ENCODE peak calls at places on chromosomes 16 and 17, in six cellular contexts. J is upper lobe of right lung, C is astrocyte of the spinal cord, D is M059J, H is substantia nigra, P is aorta. Q is an unnamed sample.
A peak's percentile ranks its signal among the peaks of the same experiment; 100 is the strongest.

GRCh38 chr17:72116692-72117469 is 3.9 kb upstream of the SOX9 start:
- DNase-seq in J (no peak), C (peak; percentile 45), D (no peak), H (no peak), P (no peak), Q (peak; percentile 37)

GRCh38 chr16:59698341-59698979 is 964.3 kb upstream of the GOT2 start:
- DNase-seq in J (no peak), C (peak; percentile 58), D (peak; percentile 45), H (no peak), P (no peak), Q (peak; percentile 64)

GRCh38 chr16:8861563-8862308 is 7.1 kb downstream of the CARHSP1 start:
- DNase-seq in J (no peak), C (no peak), D (no peak), H (no peak), P (peak; percentile 74), Q (no peak)

GRCh38 chr17:2502911-2503580 is 8.6 kb downstream of the METTL16 start:
- DNase-seq in J (no peak), C (no peak), D (no peak), H (no peak), P (no peak), Q (no peak)

GRCh38 chr16:30183236-30183960 is at the start of gene CORO1A:
- DNase-seq in J (peak; percentile 93), C (peak; percentile 74), D (peak; percentile 71), H (peak; percentile 56), P (peak; percentile 94), Q (peak; percentile 76)

GRCh38 chr16:26317885-26318284 is 626.1 kb downstream of the HS3ST4 start:
- DNase-seq in J (no peak), C (no peak), D (no peak), H (no peak), P (no peak), Q (no peak)

GRCh38 chr17:48103379-48103715 is 2.1 kb upstream of the CBX1 start:
- DNase-seq in J (no peak), C (no peak), D (no peak), H (no peak), P (no peak), Q (no peak)

GRCh38 chr16:87032554-87032953 is 284.6 kb downstream of the C16orf95 start:
- DNase-seq in J (peak; percentile 26), C (no peak), D (no peak), H (no peak), P (no peak), Q (no peak)

GRCh38 chr16:1429026-1429425 is 1.9 kb upstream of the PERCC1 start:
- DNase-seq in J (no peak), C (no peak), D (no peak), H (no peak), P (no peak), Q (no peak)

GRCh38 chr17:31825961-31826691 is 32.9 kb downstream of the COPRS start:
- DNase-seq in J (no peak), C (no peak), D (peak; percentile 89), H (no peak), P (peak; percentile 78), Q (peak; percentile 60)

GRCh38 chr17:45227101-45227591 is 5.5 kb downstream of the FMNL1 start:
- DNase-seq in J (no peak), C (no peak), D (no peak), H (no peak), P (no peak), Q (no peak)

GRCh38 chr17:58415371-58416055 is 1.8 kb downstream of the RNF43 start:
- DNase-seq in J (no peak), C (no peak), D (no peak), H (no peak), P (no peak), Q (no peak)

GRCh38 chr17:80307994-80308671 is 47.5 kb downstream of the RNF213 start:
- DNase-seq in J (peak; percentile 20), C (no peak), D (no peak), H (no peak), P (peak; percentile 64), Q (no peak)

GRCh38 chr16:13421726-13422125 is 498.2 kb upstream of the ERCC4 start:
- DNase-seq in J (no peak), C (peak; percentile 12), D (peak; percentile 84), H (no peak), P (no peak), Q (peak; percentile 30)

GRCh38 chr17:32783602-32784001 is 93.3 kb downstream of the MYO1D start:
- DNase-seq in J (no peak), C (peak; percentile 65), D (peak; percentile 36), H (no peak), P (no peak), Q (peak; percentile 53)

GRCh38 chr16:30377812-30378235 is 3.2 kb downstream of the MYL11 start:
- DNase-seq in J (peak; percentile 98), C (peak; percentile 86), D (peak; percentile 72), H (peak; percentile 85), P (peak; percentile 99), Q (peak; percentile 86)

GRCh38 chr16:8569650-8570338 is 20.5 kb downstream of the TMEM114 start:
- DNase-seq in J (no peak), C (no peak), D (no peak), H (no peak), P (no peak), Q (no peak)

GRCh38 chr16:57620316-57621231 is 7.9 kb upstream of the ADGRG1 start:
- DNase-seq in J (peak; percentile 78), C (no peak), D (no peak), H (no peak), P (peak; percentile 71), Q (no peak)

GRCh38 chr16:88580371-88580770 is 10.2 kb downstream of the ZC3H18 start:
- DNase-seq in J (no peak), C (no peak), D (no peak), H (no peak), P (no peak), Q (no peak)